ENCODE peak calls at places on chromosomes 3 and 15, in four cellular contexts. One of them, this sample, is unnamed.

GRCh38 chr15:25054943-25055342 is 100.2 kb downstream of the SNRPN start:
- DNase-seq in GF-D8: no peak
- DNase-seq in iPS-NIHi11: no peak
- DNase-seq in GM03348: peak
- DNase-seq in this sample: no peak

GRCh38 chr3:6249679-6250078 is 611.2 kb upstream of the GRM7 start:
- DNase-seq in GF-D8: no peak
- DNase-seq in iPS-NIHi11: no peak
- DNase-seq in GM03348: no peak
- DNase-seq in this sample: no peak

GRCh38 chr15:31347067-31347975 is 20.7 kb downstream of the KLF13 start:
- DNase-seq in GF-D8: no peak
- DNase-seq in iPS-NIHi11: no peak
- DNase-seq in GM03348: no peak
- DNase-seq in this sample: no peak

GRCh38 chr15:51793521-51793920 is 35.9 kb upstream of the TMOD3 start:
- DNase-seq in GF-D8: no peak
- DNase-seq in iPS-NIHi11: no peak
- DNase-seq in GM03348: no peak
- DNase-seq in this sample: no peak

GRCh38 chr3:48599077-48599501 is 4.0 kb upstream of the COL7A1 start:
- DNase-seq in GF-D8: no peak
- DNase-seq in iPS-NIHi11: no peak
- DNase-seq in GM03348: no peak
- DNase-seq in this sample: no peak

GRCh38 chr3:82100378-82100777 is 338.9 kb upstream of the GBE1 start:
- DNase-seq in GF-D8: no peak
- DNase-seq in iPS-NIHi11: peak
- DNase-seq in GM03348: peak
- DNase-seq in this sample: no peak

GRCh38 chr3:14808502-14809266 is 10.1 kb upstream of the FGD5 start:
- DNase-seq in GF-D8: no peak
- DNase-seq in iPS-NIHi11: no peak
- DNase-seq in GM03348: no peak
- DNase-seq in this sample: no peak

GRCh38 chr3:149587383-149587782 is 70.4 kb downstream of the WWTR1 start:
- DNase-seq in GF-D8: no peak
- DNase-seq in iPS-NIHi11: no peak
- DNase-seq in GM03348: no peak
- DNase-seq in this sample: no peak

GRCh38 chr15:35507932-35508638 is 37.9 kb downstream of the DPH6 start:
- DNase-seq in GF-D8: no peak
- DNase-seq in iPS-NIHi11: peak
- DNase-seq in GM03348: no peak
- DNase-seq in this sample: no peak

GRCh38 chr3:25339220-25339619 is 88.8 kb upstream of the RARB start:
- DNase-seq in GF-D8: no peak
- DNase-seq in iPS-NIHi11: no peak
- DNase-seq in GM03348: no peak
- DNase-seq in this sample: no peak

GRCh38 chr3:45904931-45905330 is 18.6 kb downstream of the CCR9 start:
- DNase-seq in GF-D8: no peak
- DNase-seq in iPS-NIHi11: no peak
- DNase-seq in GM03348: no peak
- DNase-seq in this sample: no peak

GRCh38 chr15:70213779-70214178 is 116.1 kb upstream of the TLE3 start:
- DNase-seq in GF-D8: no peak
- DNase-seq in iPS-NIHi11: no peak
- DNase-seq in GM03348: no peak
- DNase-seq in this sample: no peak

GRCh38 chr15:42919794-42920280 is 741 bp downstream of the TTBK2 start:
- DNase-seq in GF-D8: no peak
- DNase-seq in iPS-NIHi11: peak
- DNase-seq in GM03348: peak
- DNase-seq in this sample: peak

GRCh38 chr3:128267541-128267940 is 114.3 kb downstream of the EEFSEC start:
- DNase-seq in GF-D8: no peak
- DNase-seq in iPS-NIHi11: no peak
- DNase-seq in GM03348: no peak
- DNase-seq in this sample: no peak

GRCh38 chr15:65804252-65804931 is 12.3 kb upstream of the DENND4A start:
- DNase-seq in GF-D8: peak
- DNase-seq in iPS-NIHi11: no peak
- DNase-seq in GM03348: no peak
- DNase-seq in this sample: peak

GRCh38 chr15:81029416-81030367 is 29.0 kb downstream of the TLNRD1 start:
- DNase-seq in GF-D8: no peak
- DNase-seq in iPS-NIHi11: no peak
- DNase-seq in GM03348: peak
- DNase-seq in this sample: peak

GRCh38 chr3:188553569-188553968 is 399.6 kb downstream of the LPP start:
- DNase-seq in GF-D8: no peak
- DNase-seq in iPS-NIHi11: no peak
- DNase-seq in GM03348: no peak
- DNase-seq in this sample: no peak

GRCh38 chr3:16825617-16826204 is 59.0 kb upstream of the PLCL2 start:
- DNase-seq in GF-D8: no peak
- DNase-seq in iPS-NIHi11: no peak
- DNase-seq in GM03348: no peak
- DNase-seq in this sample: no peak

GRCh38 chr3:6671363-6671762 is 189.6 kb upstream of the GRM7 start:
- DNase-seq in GF-D8: no peak
- DNase-seq in iPS-NIHi11: no peak
- DNase-seq in GM03348: no peak
- DNase-seq in this sample: no peak

GRCh38 chr15:99909914-99910313 is 176.7 kb upstream of the LYSMD4 start:
- DNase-seq in GF-D8: no peak
- DNase-seq in iPS-NIHi11: peak
- DNase-seq in GM03348: no peak
- DNase-seq in this sample: no peak

GRCh38 chr3:4581040-4581439 is 87.9 kb downstream of the ITPR1 start:
- DNase-seq in GF-D8: no peak
- DNase-seq in iPS-NIHi11: no peak
- DNase-seq in GM03348: no peak
- DNase-seq in this sample: no peak

GRCh38 chr15:100180921-100181320 is 160.9 kb downstream of the ADAMTS17 start:
- DNase-seq in GF-D8: no peak
- DNase-seq in iPS-NIHi11: no peak
- DNase-seq in GM03348: no peak
- DNase-seq in this sample: no peak

GRCh38 chr3:5122741-5123706 is 932 bp downstream of the ARL8B start:
- DNase-seq in GF-D8: no peak
- DNase-seq in iPS-NIHi11: peak
- DNase-seq in GM03348: peak
- DNase-seq in this sample: peak

GRCh38 chr15:58554758-58555157 is 123.0 kb downstream of the LIPC start:
- DNase-seq in GF-D8: no peak
- DNase-seq in iPS-NIHi11: no peak
- DNase-seq in GM03348: no peak
- DNase-seq in this sample: no peak

GRCh38 chr3:141305436-141305835 is 62.9 kb upstream of the ZBTB38 start:
- DNase-seq in GF-D8: no peak
- DNase-seq in iPS-NIHi11: no peak
- DNase-seq in GM03348: peak
- DNase-seq in this sample: no peak

GRCh38 chr3:110677506-110677905 is 394.1 kb upstream of the NECTIN3 start:
- DNase-seq in GF-D8: no peak
- DNase-seq in iPS-NIHi11: no peak
- DNase-seq in GM03348: no peak
- DNase-seq in this sample: no peak

GRCh38 chr3:63193647-63194046 is 84.5 kb upstream of the SYNPR start:
- DNase-seq in GF-D8: no peak
- DNase-seq in iPS-NIHi11: peak
- DNase-seq in GM03348: peak
- DNase-seq in this sample: no peak

GRCh38 chr15:90076716-90077115 is 25.6 kb downstream of the IDH2 start:
- DNase-seq in GF-D8: no peak
- DNase-seq in iPS-NIHi11: no peak
- DNase-seq in GM03348: no peak
- DNase-seq in this sample: no peak

GRCh38 chr15:70504305-70504951 is 258.9 kb downstream of the UACA start:
- DNase-seq in GF-D8: peak
- DNase-seq in iPS-NIHi11: no peak
- DNase-seq in GM03348: peak
- DNase-seq in this sample: peak

GRCh38 chr3:159236306-159236705 is 434.5 kb downstream of the MFSD1 start:
- DNase-seq in GF-D8: no peak
- DNase-seq in iPS-NIHi11: no peak
- DNase-seq in GM03348: no peak
- DNase-seq in this sample: no peak

This sample was measured in HL-60.